ENCODE peak calls at places on chromosomes 5 and 9, in four cellular contexts. T, Z, Y and E are unnamed samples.
A peak's percentile ranks its signal among the peaks of the same experiment; 100 is the strongest.

GRCh38 chr9:35697486-35697885 is 7.8 kb upstream of the TPM2 start:
- DNase-seq in T (no peak), Z (no peak), Y (no peak), E (no peak)

GRCh38 chr9:35798658-35799366 is 7.4 kb downstream of the NPR2 start:
- DNase-seq in T (no peak), Z (peak; percentile 51), Y (no peak), E (no peak)

GRCh38 chr5:150406120-150407096 is 6.3 kb downstream of the CD74 start:
- DNase-seq in T (no peak), Z (no peak), Y (no peak), E (no peak)

GRCh38 chr5:107670028-107670926 is 460 bp downstream of the EFNA5 start:
- DNase-seq in T (peak; percentile 64), Z (peak; percentile 10), Y (no peak), E (peak; percentile 9)

GRCh38 chr5:157431544-157432200 is 28.3 kb upstream of the NIPAL4 start:
- DNase-seq in T (no peak), Z (peak; percentile 60), Y (peak; percentile 92), E (peak; percentile 64)

GRCh38 chr9:95207403-95207802 is 110.1 kb downstream of the FANCC start:
- DNase-seq in T (no peak), Z (no peak), Y (no peak), E (peak; percentile 31)

GRCh38 chr5:39995990-39996389 is 571.2 kb upstream of the DAB2 start:
- DNase-seq in T (no peak), Z (no peak), Y (no peak), E (no peak)

GRCh38 chr5:150181766-150182545 is 7.9 kb upstream of the SLC6A7 start:
- DNase-seq in T (no peak), Z (no peak), Y (no peak), E (peak; percentile 21)

GRCh38 chr5:116947691-116948528 is 373.3 kb upstream of the SEMA6A start:
- DNase-seq in T (no peak), Z (no peak), Y (peak; percentile 91), E (peak; percentile 76)

GRCh38 chr9:129583308-129584038 is 37.4 kb downstream of the C9orf50 start:
- DNase-seq in T (no peak), Z (no peak), Y (no peak), E (no peak)

GRCh38 chr9:97441729-97442128 is 29.8 kb downstream of the TDRD7 start:
- DNase-seq in T (no peak), Z (no peak), Y (no peak), E (peak; percentile 67)

GRCh38 chr9:117083440-117083984 is 331.3 kb downstream of the ASTN2 start:
- DNase-seq in T (no peak), Z (no peak), Y (no peak), E (no peak)

GRCh38 chr5:654071-654778 is 38.9 kb downstream of the TPPP start:
- DNase-seq in T (no peak), Z (no peak), Y (no peak), E (no peak)

GRCh38 chr5:74579215-74579614 is 61.3 kb downstream of the ENC1 start:
- DNase-seq in T (no peak), Z (no peak), Y (no peak), E (no peak)

GRCh38 chr5:174990909-174991308 is 266.5 kb downstream of the MSX2 start:
- DNase-seq in T (no peak), Z (no peak), Y (no peak), E (no peak)